ENCODE peak calls at places on chromosomes 11 and 22, in eight cellular contexts. M, Q, S, K, I, V, E and J are unnamed samples.

GRCh38 chr11:64063741-64064140 is 28.0 kb downstream of the FLRT1 start:
- DNase-seq in K (no peak), V (no peak), M (no peak), S (no peak), E (no peak), Q (no peak), I (no peak), J (no peak)

GRCh38 chr11:124520253-124520854 is 23.1 kb downstream of the OR8B12 start:
- DNase-seq in K (no peak), I (no peak), V (no peak), M (no peak), Q (no peak), S (no peak), E (no peak), J (no peak)

GRCh38 chr22:26888887-26889286 is 231.5 kb downstream of the MIAT start:
- DNase-seq in K (no peak), Q (no peak), V (no peak), I (no peak), M (no peak), S (no peak), E (no peak), J (no peak)

GRCh38 chr11:27858901-27859300 is 158.6 kb upstream of the BDNF start:
- DNase-seq in E (no peak), V (no peak), S (no peak), I (no peak), Q (no peak), M (no peak), K (no peak), J (no peak)

GRCh38 chr11:90321018-90321417 is 98.2 kb upstream of the CHORDC1 start:
- DNase-seq in M (no peak), Q (no peak), S (no peak), K (no peak), E (no peak), I (no peak), V (no peak), J (no peak)

GRCh38 chr11:81237139-81237538 is 1496.5 kb downstream of the FAM181B start:
- DNase-seq in K (no peak), M (peak; percentile 15), V (no peak), S (no peak), E (no peak), Q (no peak), I (no peak), J (no peak)

GRCh38 chr22:43429426-43429825 is 17.6 kb downstream of the MPPED1 start:
- DNase-seq in E (no peak), Q (no peak), M (no peak), K (no peak), V (no peak), S (no peak), I (no peak), J (no peak)

GRCh38 chr11:2374456-2375201 is 2.5 kb upstream of the CD81 start:
- DNase-seq in Q (no peak), E (no peak), V (peak; percentile 54), S (peak; percentile 0), M (no peak), K (no peak), I (no peak), J (no peak)

GRCh38 chr11:46273511-46274205 is 3.8 kb upstream of the CREB3L1 start:
- DNase-seq in K (no peak), V (no peak), S (no peak), I (peak; percentile 68), E (peak; percentile 78), Q (no peak), M (no peak), J (no peak)

GRCh38 chr11:34791725-34792124 is 124.5 kb downstream of the APIP start:
- DNase-seq in E (no peak), S (no peak), Q (no peak), M (no peak), K (no peak), V (no peak), I (no peak), J (no peak)

GRCh38 chr11:34788642-34789041 is 127.5 kb downstream of the APIP start:
- DNase-seq in S (no peak), M (no peak), Q (no peak), I (no peak), V (no peak), E (no peak), K (no peak), J (no peak)

GRCh38 chr11:34792143-34792542 is 124.0 kb downstream of the APIP start:
- DNase-seq in Q (no peak), S (no peak), I (no peak), K (no peak), M (no peak), E (no peak), V (no peak), J (no peak)

GRCh38 chr11:34789196-34789834 is 126.9 kb downstream of the APIP start:
- DNase-seq in S (no peak), M (no peak), V (no peak), E (no peak), Q (no peak), I (no peak), K (no peak), J (no peak)

DNA sequence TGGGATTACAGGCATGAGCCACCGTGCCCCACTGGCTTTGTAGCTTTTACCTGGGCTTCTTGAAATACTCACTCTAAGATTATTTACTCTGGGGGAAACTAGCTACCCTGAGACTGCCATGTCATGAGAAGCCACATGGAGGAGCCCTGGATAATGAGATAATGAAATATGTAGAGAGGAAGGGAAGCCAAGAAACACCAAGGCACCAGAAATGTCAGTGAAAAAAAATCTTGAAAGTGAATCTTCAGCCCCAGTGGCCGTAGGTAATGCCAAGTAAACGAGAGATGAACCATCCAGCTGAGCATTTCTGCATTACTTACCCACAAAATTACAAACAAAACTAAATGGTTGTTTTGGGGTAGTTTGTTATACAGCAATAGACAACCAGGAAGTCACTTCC is 125.6 kb downstream of the APIP start:
- DNase-seq in E (no peak), V (no peak), Q (no peak), S (no peak), M (no peak), K (no peak), I (no peak), J (no peak)
- TF ChIP-seq CTCF in E (no peak), V (no peak), Q (no peak), S (no peak), M (peak; percentile 25), K (no peak), I (no peak), J (no peak)

DNA sequence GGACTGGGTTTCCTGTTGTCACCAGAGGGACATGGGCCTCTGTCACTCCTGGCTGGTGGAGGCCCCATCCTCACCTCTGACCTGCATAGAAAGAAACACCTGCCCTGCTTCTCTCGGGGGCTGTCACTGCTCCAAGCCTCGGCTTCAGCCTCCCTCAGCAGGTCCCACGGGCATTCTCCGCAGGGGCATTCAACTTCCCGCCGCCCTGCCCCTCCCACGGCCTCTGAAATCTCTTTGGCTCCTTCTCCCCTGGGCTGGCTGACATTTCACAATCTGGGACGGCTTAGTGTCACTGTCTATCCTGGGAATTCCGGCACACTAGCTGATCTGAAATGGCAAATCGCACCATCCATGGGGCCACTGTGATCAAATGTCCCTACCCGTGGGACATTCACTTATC is 258.0 kb downstream of the CTTN start:
- DNase-seq in K (no peak), V (no peak), M (no peak), I (no peak), Q (no peak), S (no peak), E (no peak), J (no peak)
- H3K9me3 ChIP-seq in K (no peaks in the 10 kb centered on the region), V (no peaks in the 10 kb centered on the region), M (no peaks in the 10 kb centered on the region), I (no peaks in the 10 kb centered on the region), Q (no peaks in the 10 kb centered on the region), S (no peaks in the 10 kb centered on the region), E (no peaks in the 10 kb centered on the region), J (no peaks in the 10 kb centered on the region)

DNA sequence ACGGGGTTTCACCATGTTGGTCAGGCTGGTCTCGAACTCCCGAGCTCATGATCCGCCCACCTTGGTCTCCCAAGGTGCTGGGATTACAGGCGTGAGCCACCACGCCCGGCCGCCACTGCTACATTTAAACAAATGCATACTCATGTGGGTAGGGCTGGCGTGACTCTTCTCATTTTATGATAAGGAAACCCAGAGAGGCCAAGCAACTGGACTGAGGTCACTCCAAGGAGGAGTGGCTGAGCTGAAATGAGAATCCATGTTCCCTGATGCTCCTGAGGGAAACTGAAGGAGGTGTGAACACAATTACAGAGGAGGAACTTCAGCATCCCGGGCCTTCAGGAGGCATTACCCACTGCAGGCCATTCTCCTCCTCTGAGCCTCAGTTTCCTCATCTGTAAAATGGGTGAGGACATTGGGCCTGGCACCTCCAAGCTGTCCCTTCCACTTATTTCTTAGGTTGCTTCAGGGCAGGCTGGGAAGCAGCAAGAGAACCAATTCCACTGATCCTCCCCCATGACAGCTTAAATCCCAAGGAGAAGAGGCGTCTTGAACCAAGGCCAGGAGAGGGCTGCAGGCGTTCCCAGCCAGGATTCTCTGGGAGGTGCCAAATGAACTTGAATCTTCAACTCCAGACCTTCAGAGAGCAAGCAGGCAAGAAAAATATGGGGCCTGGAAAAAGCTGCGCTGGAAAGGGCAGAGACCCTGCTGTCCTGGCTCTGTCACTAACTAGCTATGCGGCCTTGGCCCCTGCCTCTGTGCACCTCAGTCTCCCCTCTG is 2.9 kb downstream of the TST start:
- DNase-seq in E (peak; percentile 76), Q (no peak), I (no peak), K (no peak), S (no peak), M (no peak), V (no peak), J (no peak)
- H3K4me3 ChIP-seq in E (peak overlapping the region; percentile 97), Q (no peak overlapping the region), I (no peak overlapping the region), K (no peak overlapping the region), S (no peak overlapping the region), M (no peak overlapping the region), V (no peak overlapping the region), J (no peak overlapping the region)

DNA sequence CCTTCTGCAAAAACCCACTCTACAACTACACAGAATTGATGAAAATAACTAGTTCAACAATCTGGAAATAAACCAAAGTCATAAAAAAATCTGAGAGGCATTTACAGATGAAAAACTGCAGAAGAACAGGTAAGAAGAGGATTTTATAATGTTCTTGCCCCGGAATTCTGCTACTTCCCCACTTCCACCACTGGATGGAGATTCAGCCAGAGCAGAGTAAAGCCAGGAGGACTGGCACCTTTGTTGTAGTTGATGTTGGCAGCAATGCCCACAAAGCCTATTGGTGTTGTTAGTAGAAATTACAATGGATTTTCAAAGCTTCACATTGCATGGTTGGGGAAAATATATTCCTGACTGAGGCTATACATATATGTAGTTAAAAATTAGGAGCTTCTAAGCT is 640.2 kb downstream of the LRRC4C start:
- DNase-seq in Q (no peak), V (no peak), I (no peak), M (no peak), S (no peak), K (no peak), E (no peak), J (no peak)
- TF ChIP-seq CTCF in Q (no peak), V (no peak), I (no peak), M (peak; percentile 22), S (no peak), K (no peak), E (no peak), J (no peak)

DNA sequence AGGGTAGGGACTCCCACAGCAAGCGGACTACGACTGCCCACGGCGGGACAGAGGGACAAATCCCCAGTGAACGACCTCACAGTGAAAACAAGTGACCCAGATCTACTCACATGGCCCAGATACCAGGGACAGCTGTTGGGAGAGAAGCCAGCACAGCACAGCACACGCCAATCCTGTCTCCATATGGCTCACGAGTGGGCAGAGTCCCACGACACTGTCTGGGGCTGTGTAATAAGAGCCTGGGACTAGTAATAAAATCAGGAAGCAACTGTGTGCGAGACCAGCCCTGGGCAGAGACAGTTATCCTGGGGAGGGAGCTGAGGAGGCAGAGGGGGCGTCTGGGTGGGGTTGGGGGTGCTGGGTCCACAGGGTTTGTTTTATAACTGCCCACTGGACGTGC is 385.0 kb downstream of the CTTN start:
- DNase-seq in V (peak; percentile 35), E (no peak), S (no peak), I (no peak), M (no peak), Q (no peak), K (no peak), J (no peak)
- H3K9me3 ChIP-seq in V (no peaks in the 10 kb centered on the region), E (no peaks in the 10 kb centered on the region), S (no peaks in the 10 kb centered on the region), I (no peaks in the 10 kb centered on the region), M (no peaks in the 10 kb centered on the region), Q (no peaks in the 10 kb centered on the region), K (no peaks in the 10 kb centered on the region), J (no peaks in the 10 kb centered on the region)

GRCh38 chr11:117828641-117829368 is 4.3 kb upstream of the FXYD2 start:
- DNase-seq in S (peak; percentile 79), K (peak; percentile 92), E (peak; percentile 42), I (peak; percentile 75), M (peak; percentile 47), Q (no peak), V (peak; percentile 69), J (peak; percentile 1)
- H3K4me3 ChIP-seq in S (no peak overlapping the region), K (no peak overlapping the region), E (no peak overlapping the region), I (no peak overlapping the region), M (no peak overlapping the region), Q (no peak overlapping the region), V (no peak overlapping the region), J (no peak overlapping the region)